ENCODE peak calls at places on chromosomes 4 and X, in seven cellular contexts. One of them, this sample, is unnamed.

GRCh38 chrX:22481436-22481835 is 208.7 kb downstream of the CBLL2 start:
- DNase-seq in activated CD8-positive, alpha-beta memory T cell treated with anti-CD3 and anti-CD28 coated beads, Interleukin-2, amount 10 ng/mL, durations not matched to agents 7 days and 5 days: no peak
- DNase-seq in lower lobe of right lung: no peak
- DNase-seq in activated B cell treated with CpG ODN at 0.5 μM for 24 hours: no peak
- DNase-seq in cardiac muscle cell: no peak
- DNase-seq in mucosa of descending colon: no peak
- DNase-seq in RCC 7860: no peak
- DNase-seq in this sample: no peak

GRCh38 chr4:38152721-38153412 is 192.7 kb downstream of the PTTG2 start:
- DNase-seq in activated CD8-positive, alpha-beta memory T cell treated with anti-CD3 and anti-CD28 coated beads, Interleukin-2, amount 10 ng/mL, durations not matched to agents 7 days and 5 days: no peak
- DNase-seq in lower lobe of right lung: no peak
- DNase-seq in activated B cell treated with CpG ODN at 0.5 μM for 24 hours: no peak
- DNase-seq in cardiac muscle cell: no peak
- DNase-seq in mucosa of descending colon: no peak
- DNase-seq in RCC 7860: no peak
- DNase-seq in this sample: no peak

GRCh38 chrX:16804923-16805464 is 18.7 kb downstream of the TXLNG start:
- DNase-seq in activated CD8-positive, alpha-beta memory T cell treated with anti-CD3 and anti-CD28 coated beads, Interleukin-2, amount 10 ng/mL, durations not matched to agents 7 days and 5 days: no peak
- DNase-seq in lower lobe of right lung: no peak
- DNase-seq in activated B cell treated with CpG ODN at 0.5 μM for 24 hours: no peak
- DNase-seq in cardiac muscle cell: no peak
- DNase-seq in mucosa of descending colon: no peak
- DNase-seq in RCC 7860: no peak
- DNase-seq in this sample: no peak

GRCh38 chrX:28854637-28855036 is 267.4 kb downstream of the IL1RAPL1 start:
- DNase-seq in activated CD8-positive, alpha-beta memory T cell treated with anti-CD3 and anti-CD28 coated beads, Interleukin-2, amount 10 ng/mL, durations not matched to agents 7 days and 5 days: no peak
- DNase-seq in lower lobe of right lung: no peak
- DNase-seq in activated B cell treated with CpG ODN at 0.5 μM for 24 hours: no peak
- DNase-seq in cardiac muscle cell: peak
- DNase-seq in mucosa of descending colon: no peak
- DNase-seq in RCC 7860: no peak
- DNase-seq in this sample: no peak

GRCh38 chrX:120365320-120365719 is 3.4 kb downstream of the ATP1B4 start:
- DNase-seq in activated CD8-positive, alpha-beta memory T cell treated with anti-CD3 and anti-CD28 coated beads, Interleukin-2, amount 10 ng/mL, durations not matched to agents 7 days and 5 days: peak
- DNase-seq in lower lobe of right lung: peak
- DNase-seq in activated B cell treated with CpG ODN at 0.5 μM for 24 hours: peak
- DNase-seq in cardiac muscle cell: peak
- DNase-seq in mucosa of descending colon: peak
- DNase-seq in RCC 7860: no peak
- DNase-seq in this sample: no peak

GRCh38 chr4:127143460-127144190 is 489.1 kb upstream of the INTU start:
- DNase-seq in activated CD8-positive, alpha-beta memory T cell treated with anti-CD3 and anti-CD28 coated beads, Interleukin-2, amount 10 ng/mL, durations not matched to agents 7 days and 5 days: no peak
- DNase-seq in lower lobe of right lung: no peak
- DNase-seq in activated B cell treated with CpG ODN at 0.5 μM for 24 hours: no peak
- DNase-seq in cardiac muscle cell: peak
- DNase-seq in mucosa of descending colon: no peak
- DNase-seq in RCC 7860: no peak
- DNase-seq in this sample: no peak

GRCh38 chr4:105306158-105306781 is 159.6 kb downstream of the TET2 start:
- DNase-seq in activated CD8-positive, alpha-beta memory T cell treated with anti-CD3 and anti-CD28 coated beads, Interleukin-2, amount 10 ng/mL, durations not matched to agents 7 days and 5 days: peak
- DNase-seq in lower lobe of right lung: no peak
- DNase-seq in activated B cell treated with CpG ODN at 0.5 μM for 24 hours: no peak
- DNase-seq in cardiac muscle cell: no peak
- DNase-seq in mucosa of descending colon: no peak
- DNase-seq in RCC 7860: peak
- DNase-seq in this sample: no peak

GRCh38 chr4:1399508-1400190 is 6.6 kb downstream of the NKX1-1 start:
- DNase-seq in activated CD8-positive, alpha-beta memory T cell treated with anti-CD3 and anti-CD28 coated beads, Interleukin-2, amount 10 ng/mL, durations not matched to agents 7 days and 5 days: no peak
- DNase-seq in lower lobe of right lung: peak
- DNase-seq in activated B cell treated with CpG ODN at 0.5 μM for 24 hours: no peak
- DNase-seq in cardiac muscle cell: no peak
- DNase-seq in mucosa of descending colon: peak
- DNase-seq in RCC 7860: no peak
- DNase-seq in this sample: peak

GRCh38 chrX:15674899-15675489 is 10.4 kb upstream of the CLTRN start:
- DNase-seq in activated CD8-positive, alpha-beta memory T cell treated with anti-CD3 and anti-CD28 coated beads, Interleukin-2, amount 10 ng/mL, durations not matched to agents 7 days and 5 days: peak
- DNase-seq in lower lobe of right lung: peak
- DNase-seq in activated B cell treated with CpG ODN at 0.5 μM for 24 hours: peak
- DNase-seq in cardiac muscle cell: peak
- DNase-seq in mucosa of descending colon: peak
- DNase-seq in RCC 7860: peak
- DNase-seq in this sample: peak

GRCh38 chr4:147550626-147551250 is 66.5 kb upstream of the TMEM184C start:
- DNase-seq in activated CD8-positive, alpha-beta memory T cell treated with anti-CD3 and anti-CD28 coated beads, Interleukin-2, amount 10 ng/mL, durations not matched to agents 7 days and 5 days: no peak
- DNase-seq in lower lobe of right lung: no peak
- DNase-seq in activated B cell treated with CpG ODN at 0.5 μM for 24 hours: no peak
- DNase-seq in cardiac muscle cell: peak
- DNase-seq in mucosa of descending colon: no peak
- DNase-seq in RCC 7860: no peak
- DNase-seq in this sample: no peak

GRCh38 chr4:148857234-148857972 is 415.2 kb upstream of the NR3C2 start:
- DNase-seq in activated CD8-positive, alpha-beta memory T cell treated with anti-CD3 and anti-CD28 coated beads, Interleukin-2, amount 10 ng/mL, durations not matched to agents 7 days and 5 days: no peak
- DNase-seq in lower lobe of right lung: no peak
- DNase-seq in activated B cell treated with CpG ODN at 0.5 μM for 24 hours: no peak
- DNase-seq in cardiac muscle cell: no peak
- DNase-seq in mucosa of descending colon: no peak
- DNase-seq in RCC 7860: no peak
- DNase-seq in this sample: no peak